ENCODE peak calls at places on chromosomes 5 and 9, in four cellular contexts. One of them, this sample, is unnamed.

GRCh38 chr9:87517732-87518131 is 20.1 kb downstream of the DAPK1 start:
- DNase-seq in GM12878: no peak
- DNase-seq in WTC11: no peak
- DNase-seq in HepG2: no peak
- DNase-seq in this sample: no peak

GRCh38 chr9:18394847-18395355 is 79.1 kb upstream of the ADAMTSL1 start:
- DNase-seq in GM12878: no peak
- DNase-seq in WTC11: no peak
- DNase-seq in HepG2: no peak
- DNase-seq in this sample: no peak

GRCh38 chr5:124996023-124996763 is 249.8 kb upstream of the ZNF608 start:
- DNase-seq in GM12878: no peak
- DNase-seq in WTC11: no peak
- DNase-seq in HepG2: no peak
- DNase-seq in this sample: no peak

GRCh38 chr9:69857131-69857530 is 36.5 kb downstream of the CFAP95 start:
- DNase-seq in GM12878: no peak
- DNase-seq in WTC11: no peak
- DNase-seq in HepG2: no peak
- DNase-seq in this sample: no peak

GRCh38 chr9:14314929-14315753 is 1.2 kb upstream of the NFIB start:
- DNase-seq in GM12878: no peak
- DNase-seq in WTC11: peak; percentile 70
- DNase-seq in HepG2: peak; percentile 38
- DNase-seq in this sample: peak; percentile 71

GRCh38 chr9:8652282-8652681 is 852.7 kb upstream of the DMAC1 start:
- DNase-seq in GM12878: no peak
- DNase-seq in WTC11: no peak
- DNase-seq in HepG2: no peak
- DNase-seq in this sample: no peak

GRCh38 chr9:115633099-115633498 is 515.1 kb upstream of the TNC start:
- DNase-seq in GM12878: no peak
- DNase-seq in WTC11: no peak
- DNase-seq in HepG2: no peak
- DNase-seq in this sample: no peak

GRCh38 chr5:79133657-79134451 is 22.2 kb downstream of the BHMT start:
- DNase-seq in GM12878: peak; percentile 24
- DNase-seq in WTC11: peak; percentile 76
- DNase-seq in HepG2: peak; percentile 64
- DNase-seq in this sample: peak; percentile 49

GRCh38 chr5:1293997-1294838 is 650 bp downstream of the TERT start:
- DNase-seq in GM12878: no peak
- DNase-seq in WTC11: peak; percentile 48
- DNase-seq in HepG2: no peak
- DNase-seq in this sample: peak; percentile 51

GRCh38 chr5:56637321-56637920 is 177.9 kb upstream of the MAP3K1 start:
- DNase-seq in GM12878: no peak
- DNase-seq in WTC11: no peak
- DNase-seq in HepG2: peak; percentile 93
- DNase-seq in this sample: no peak

GRCh38 chr5:113199122-113199905 is 222.7 kb downstream of the DCP2 start:
- DNase-seq in GM12878: no peak
- DNase-seq in WTC11: no peak
- DNase-seq in HepG2: no peak
- DNase-seq in this sample: no peak

DNA sequence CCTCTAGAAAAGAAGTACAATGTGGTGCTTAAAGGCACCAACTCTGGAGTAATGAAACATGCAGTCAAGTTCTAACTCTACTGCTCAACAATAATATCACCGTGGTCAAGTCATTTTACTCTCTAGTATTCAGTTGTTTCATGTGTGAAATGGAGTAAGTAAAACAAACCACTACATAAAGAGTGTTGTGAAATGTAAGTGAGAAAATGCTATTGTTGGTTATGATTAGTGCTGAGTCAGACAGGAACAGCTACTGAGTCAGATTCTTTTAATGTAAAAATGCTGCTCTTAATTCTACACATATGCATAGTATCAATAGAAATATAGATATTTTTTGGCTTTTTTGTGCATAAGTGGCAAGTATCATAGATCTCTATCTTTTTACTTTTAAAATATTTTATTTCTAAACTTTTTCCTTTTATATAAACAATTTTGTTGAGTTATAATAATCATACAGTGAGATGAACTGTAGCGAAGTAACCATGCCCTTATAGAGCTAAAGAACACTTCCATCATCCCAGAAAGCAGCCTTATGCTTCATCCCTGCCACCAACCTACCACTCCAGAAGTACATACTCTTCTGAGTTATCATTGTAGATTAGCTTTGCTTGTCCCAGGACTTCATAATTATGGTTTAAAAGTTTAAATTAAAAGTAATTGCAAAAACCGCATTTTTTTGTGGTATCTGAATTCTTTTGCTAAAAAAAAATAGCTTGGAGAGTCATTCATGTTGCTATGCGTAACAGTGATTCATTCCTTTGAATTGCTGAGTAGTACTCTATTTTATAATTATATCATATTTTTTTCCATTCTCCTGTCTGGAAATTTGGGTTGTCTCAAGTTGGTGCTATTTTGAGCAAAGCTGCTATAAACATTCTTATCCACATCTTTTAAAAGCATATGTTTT is 548.2 kb upstream of the CLINT1 start:
- DNase-seq in GM12878: no peak
- DNase-seq in WTC11: no peak
- DNase-seq in HepG2: no peak
- DNase-seq in this sample: no peak
- TF ChIP-seq NR2C2 in GM12878: no peak
- TF ChIP-seq NR2C2 in WTC11: no peak
- TF ChIP-seq NR2C2 in HepG2: no peak
- TF ChIP-seq NR2C2 in this sample: no peak

DNA sequence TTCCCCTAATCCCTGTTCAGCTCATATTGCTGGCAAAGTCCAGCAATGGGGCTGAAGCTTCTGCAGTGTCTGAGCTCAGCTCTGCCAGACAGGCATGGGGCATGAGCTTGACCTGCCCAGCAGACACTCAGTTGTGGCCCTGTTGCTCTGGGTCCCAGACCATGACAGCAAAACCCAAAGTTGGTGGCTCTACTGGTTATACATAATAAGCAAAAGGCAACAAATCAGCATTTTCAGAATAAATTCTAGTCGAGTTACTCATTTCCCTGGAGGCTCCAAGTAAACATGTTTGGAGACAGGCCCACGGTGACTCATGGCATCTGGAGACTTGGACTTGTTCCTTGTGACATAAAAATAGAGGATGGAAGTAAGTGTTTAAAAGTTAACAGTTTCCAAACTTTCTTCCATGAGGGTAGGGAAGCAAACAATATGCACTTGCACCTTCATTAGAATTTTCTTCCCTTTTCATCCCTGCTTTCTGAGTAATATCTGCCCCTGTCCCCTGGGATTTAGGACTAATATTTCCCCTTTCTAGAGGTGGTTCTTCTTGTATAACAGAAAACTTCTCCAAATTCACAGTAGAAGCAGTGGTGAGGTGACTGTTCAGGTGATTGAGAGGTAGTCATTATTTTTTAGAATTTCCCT is 60.1 kb upstream of the SLC2A8 start:
- DNase-seq in GM12878: no peak
- DNase-seq in WTC11: no peak
- DNase-seq in HepG2: peak; percentile 16
- DNase-seq in this sample: no peak
- TF ChIP-seq NR2C2 in GM12878: no peak
- TF ChIP-seq NR2C2 in WTC11: no peak
- TF ChIP-seq NR2C2 in HepG2: no peak
- TF ChIP-seq NR2C2 in this sample: no peak

GRCh38 chr5:89036166-89036565 is 153.2 kb upstream of the MEF2C start:
- DNase-seq in GM12878: no peak
- DNase-seq in WTC11: no peak
- DNase-seq in HepG2: no peak
- DNase-seq in this sample: no peak

GRCh38 chr5:89041249-89041808 is 158.3 kb upstream of the MEF2C start:
- DNase-seq in GM12878: no peak
- DNase-seq in WTC11: no peak
- DNase-seq in HepG2: no peak
- DNase-seq in this sample: no peak

GRCh38 chr5:89042746-89043145 is 159.8 kb upstream of the MEF2C start:
- DNase-seq in GM12878: no peak
- DNase-seq in WTC11: no peak
- DNase-seq in HepG2: no peak
- DNase-seq in this sample: peak; percentile 58

GRCh38 chr5:89034588-89034987 is 151.6 kb upstream of the MEF2C start:
- DNase-seq in GM12878: no peak
- DNase-seq in WTC11: no peak
- DNase-seq in HepG2: no peak
- DNase-seq in this sample: no peak

GRCh38 chr5:89037090-89037489 is 154.1 kb upstream of the MEF2C start:
- DNase-seq in GM12878: no peak
- DNase-seq in WTC11: no peak
- DNase-seq in HepG2: peak; percentile 2
- DNase-seq in this sample: no peak
- TF ChIP-seq NR2C2 in GM12878: no peak
- TF ChIP-seq NR2C2 in WTC11: no peak
- TF ChIP-seq NR2C2 in HepG2: no peak
- TF ChIP-seq NR2C2 in this sample: no peak

DNA sequence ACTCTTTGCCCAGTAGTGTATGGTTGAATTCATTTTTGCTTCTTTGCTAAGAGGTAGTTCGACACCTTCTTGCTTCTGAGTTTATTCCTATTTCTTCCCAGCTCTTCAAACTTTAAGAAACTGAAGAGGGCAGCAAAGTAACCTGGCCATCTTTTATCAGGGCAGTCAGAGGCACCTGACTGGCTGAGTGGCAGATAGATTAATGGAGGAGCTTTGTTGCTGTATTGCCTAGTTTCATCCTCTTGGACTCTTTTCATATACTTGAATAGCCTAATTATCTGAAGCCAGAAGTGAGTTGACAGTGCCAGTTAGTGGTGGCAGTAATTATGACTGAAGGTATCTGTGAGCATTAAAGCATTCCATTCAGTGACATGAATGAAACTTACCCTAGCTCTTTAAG is 82.5 kb downstream of the UHRF2 start:
- DNase-seq in GM12878: no peak
- DNase-seq in WTC11: no peak
- DNase-seq in HepG2: no peak
- DNase-seq in this sample: no peak
- TF ChIP-seq NR2C2 in GM12878: no peak
- TF ChIP-seq NR2C2 in WTC11: no peak
- TF ChIP-seq NR2C2 in HepG2: no peak
- TF ChIP-seq NR2C2 in this sample: no peak

GRCh38 chr9:31325778-31326177 is 1058.7 kb upstream of the ACO1 start:
- DNase-seq in GM12878: no peak
- DNase-seq in WTC11: no peak
- DNase-seq in HepG2: no peak
- DNase-seq in this sample: no peak
- TF ChIP-seq NR2C2 in GM12878: no peak
- TF ChIP-seq NR2C2 in WTC11: no peak
- TF ChIP-seq NR2C2 in HepG2: no peak
- TF ChIP-seq NR2C2 in this sample: no peak

GRCh38 chr9:122418016-122418415 is 47.2 kb downstream of the PTGS1 start:
- DNase-seq in GM12878: no peak
- DNase-seq in WTC11: no peak
- DNase-seq in HepG2: no peak
- DNase-seq in this sample: no peak
- TF ChIP-seq NR2C2 in GM12878: no peak
- TF ChIP-seq NR2C2 in WTC11: no peak
- TF ChIP-seq NR2C2 in HepG2: no peak
- TF ChIP-seq NR2C2 in this sample: no peak

GRCh38 chr5:4537489-4537888 is 602.6 kb upstream of the ADAMTS16 start:
- DNase-seq in GM12878: no peak
- DNase-seq in WTC11: no peak
- DNase-seq in HepG2: no peak
- DNase-seq in this sample: no peak

GRCh38 chr5:4544049-4544675 is 596.0 kb upstream of the ADAMTS16 start:
- DNase-seq in GM12878: no peak
- DNase-seq in WTC11: no peak
- DNase-seq in HepG2: no peak
- DNase-seq in this sample: no peak

GRCh38 chr5:4542145-4542778 is 597.9 kb upstream of the ADAMTS16 start:
- DNase-seq in GM12878: no peak
- DNase-seq in WTC11: no peak
- DNase-seq in HepG2: no peak
- DNase-seq in this sample: no peak

GRCh38 chr5:4540375-4541173 is 599.6 kb upstream of the ADAMTS16 start:
- DNase-seq in GM12878: no peak
- DNase-seq in WTC11: no peak
- DNase-seq in HepG2: no peak
- DNase-seq in this sample: no peak

DNA sequence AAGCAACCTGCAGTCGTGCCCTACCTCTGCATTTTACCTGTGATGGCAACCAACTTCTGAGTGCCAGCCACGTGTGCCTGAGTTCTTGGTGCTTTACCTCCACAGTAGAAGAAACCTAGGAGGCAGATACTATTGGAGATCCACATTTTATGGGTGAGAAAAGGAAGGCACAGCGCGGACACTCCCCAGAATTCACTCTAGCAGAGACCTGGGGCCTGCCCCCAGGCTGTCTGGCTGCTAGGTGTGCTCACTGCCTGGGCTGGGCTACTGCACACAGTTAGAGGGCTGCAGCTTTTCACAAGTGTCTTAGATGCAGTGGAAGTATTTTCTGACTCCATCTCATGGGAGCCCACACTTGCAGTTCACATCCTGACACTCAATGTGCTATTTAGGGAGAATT is 598.8 kb upstream of the ADAMTS16 start:
- DNase-seq in GM12878: no peak
- DNase-seq in WTC11: no peak
- DNase-seq in HepG2: no peak
- DNase-seq in this sample: no peak
- TF ChIP-seq NR2C2 in GM12878: no peak
- TF ChIP-seq NR2C2 in WTC11: no peak
- TF ChIP-seq NR2C2 in HepG2: no peak
- TF ChIP-seq NR2C2 in this sample: no peak

GRCh38 chr5:61228691-61229280 is 66.5 kb upstream of the SMIM15 start:
- DNase-seq in GM12878: no peak
- DNase-seq in WTC11: no peak
- DNase-seq in HepG2: no peak
- DNase-seq in this sample: no peak
- TF ChIP-seq NR2C2 in GM12878: no peak
- TF ChIP-seq NR2C2 in WTC11: no peak
- TF ChIP-seq NR2C2 in HepG2: no peak
- TF ChIP-seq NR2C2 in this sample: no peak

This sample was measured in K562.